ENCODE peak calls at places on chromosomes 12 and 14, in ten cellular contexts. L is CD4-positive, alpha-beta T cell; Q is naive thymus-derived CD4-positive, alpha-beta T cell; K is mesendoderm; P is NCI-H1092 treated with DMSO at 0.1 percent for 48 hours; U is mesothelial cell of epicardium; D is activated T-cell treated with anti-CD3 and anti-CD28 coated beads for 1 hour; M is HepG2; Z is kidney tubule cell; J is LoVo. T is an unnamed sample.

GRCh38 chr12:49294086-49294803 is 702 bp upstream of the PRPH start:
- DNase-seq in K (peak; percentile 38), U (no peak), Q (no peak), D (no peak), J (no peak), P (peak; percentile 14), M (no peak), L (no peak), Z (no peak), T (no peak)

GRCh38 chr14:29716150-29716549 is 211.5 kb downstream of the PRKD1 start:
- DNase-seq in M (no peak), Z (no peak), U (no peak), P (no peak), J (no peak), Q (no peak), K (no peak), D (no peak), L (no peak), T (no peak)

GRCh38 chr12:30726647-30727046 is 28.1 kb downstream of the CAPRIN2 start:
- DNase-seq in Z (no peak), K (no peak), P (no peak), L (no peak), M (no peak), J (no peak), D (no peak), Q (no peak), U (no peak), T (no peak)

GRCh38 chr14:66284346-66284745 is 201.8 kb upstream of the CCDC196 start:
- DNase-seq in D (no peak), K (peak; percentile 28), Z (peak; percentile 74), J (no peak), U (no peak), Q (no peak), M (peak; percentile 4), L (no peak), P (no peak), T (peak; percentile 55)

GRCh38 chr14:22427771-22428228 is 161.2 kb downstream of the DAD1 start:
- DNase-seq in Z (no peak), L (no peak), Q (no peak), U (no peak), M (peak; percentile 81), D (no peak), K (peak; percentile 36), P (no peak), J (no peak), T (peak; percentile 57)

GRCh38 chr12:24595652-24596235 is 353.2 kb downstream of the BCAT1 start:
- DNase-seq in M (peak; percentile 10), U (no peak), K (peak; percentile 45), Q (no peak), Z (no peak), L (no peak), D (no peak), J (no peak), P (no peak), T (peak; percentile 6)

GRCh38 chr12:89556976-89557375 is 31.1 kb upstream of the POC1B start:
- DNase-seq in L (no peak), D (no peak), Q (no peak), M (peak; percentile 9), Z (peak; percentile 71), U (no peak), P (no peak), K (no peak), J (peak; percentile 63), T (no peak)

GRCh38 chr14:55807059-55807499 is 227.1 kb downstream of the KTN1 start:
- DNase-seq in K (no peak), M (peak; percentile 28), L (peak; percentile 72), P (peak; percentile 96), Q (peak; percentile 90), U (peak; percentile 63), J (peak; percentile 97), D (peak; percentile 56), Z (peak; percentile 73), T (peak; percentile 81)

GRCh38 chr12:21546721-21547120 is 20.6 kb downstream of the SPX start:
- DNase-seq in M (no peak), K (peak; percentile 75), D (no peak), J (no peak), Q (no peak), U (no peak), L (no peak), Z (peak; percentile 43), P (no peak), T (no peak)

GRCh38 chr14:65103150-65103760 is 938 bp upstream of the MAX start:
- DNase-seq in J (peak; percentile 20), M (peak; percentile 24), Z (peak; percentile 18), Q (no peak), U (no peak), P (peak; percentile 56), L (no peak), D (peak; percentile 3), K (peak; percentile 18), T (peak; percentile 29)

GRCh38 chr12:15278816-15279658 is 43.3 kb upstream of the PTPRO start:
- DNase-seq in Z (peak; percentile 87), M (no peak), K (no peak), P (peak; percentile 95), L (no peak), Q (no peak), U (no peak), D (no peak), J (no peak), T (peak; percentile 44)

GRCh38 chr12:30301291-30301690 is 394.4 kb downstream of the IPO8 start:
- DNase-seq in K (no peak), Z (no peak), D (no peak), M (no peak), L (no peak), J (no peak), P (no peak), Q (no peak), U (no peak), T (no peak)

GRCh38 chr12:117031843-117032592 is 67.2 kb downstream of the TESC start:
- DNase-seq in Q (no peak), U (no peak), J (no peak), D (no peak), P (no peak), Z (no peak), K (no peak), M (no peak), L (no peak), T (no peak)

GRCh38 chr12:100720016-100720654 is 74.4 kb upstream of the ANO4 start:
- DNase-seq in K (no peak), Q (no peak), U (no peak), P (no peak), D (no peak), L (no peak), M (no peak), Z (no peak), J (no peak), T (no peak)

GRCh38 chr12:80860206-80860605 is 77.5 kb downstream of the LIN7A start:
- DNase-seq in K (no peak), Q (no peak), D (no peak), P (no peak), L (no peak), Z (no peak), J (no peak), M (no peak), U (no peak), T (no peak)

GRCh38 chr12:76455582-76456345 is 103.8 kb downstream of the OSBPL8 start:
- DNase-seq in Q (peak; percentile 42), K (peak; percentile 90), J (peak; percentile 87), Z (peak; percentile 95), U (no peak), P (peak; percentile 21), D (no peak), M (peak; percentile 62), L (no peak), T (peak; percentile 79)

GRCh38 chr14:97878727-97879126 is 1081.5 kb downstream of the VRK1 start:
- DNase-seq in D (peak; percentile 5), Z (no peak), L (peak; percentile 2), Q (peak; percentile 77), K (no peak), M (no peak), U (no peak), P (no peak), J (no peak), T (no peak)

GRCh38 chr12:83945871-83946270 is 966.7 kb downstream of the SLC6A15 start:
- DNase-seq in K (no peak), D (no peak), P (no peak), Z (peak; percentile 6), Q (no peak), M (peak; percentile 2), J (peak; percentile 39), L (no peak), U (no peak), T (peak; percentile 5)

GRCh38 chr12:5344131-5344530 is 87.8 kb upstream of the NTF3 start:
- DNase-seq in P (no peak), K (no peak), Z (no peak), J (no peak), L (no peak), D (no peak), M (no peak), U (no peak), Q (no peak), T (no peak)

GRCh38 chr12:94263011-94263786 is 114.8 kb downstream of the PLXNC1 start:
- DNase-seq in Z (no peak), U (peak; percentile 21), J (no peak), M (no peak), Q (peak; percentile 55), P (no peak), L (peak; percentile 52), D (peak; percentile 32), K (no peak), T (no peak)

GRCh38 chr14:75198291-75198933 is 22.0 kb upstream of the TMED10 start:
- DNase-seq in L (no peak), P (peak; percentile 39), Q (no peak), J (no peak), M (peak; percentile 16), Z (no peak), U (no peak), K (no peak), D (no peak), T (no peak)

GRCh38 chr12:82803201-82803600 is 116.5 kb downstream of the TMTC2 start:
- DNase-seq in M (no peak), P (no peak), L (no peak), U (no peak), J (no peak), Z (no peak), Q (no peak), D (no peak), K (peak; percentile 93), T (no peak)

GRCh38 chr14:75454963-75455546 is 27.2 kb downstream of the JDP2 start:
- DNase-seq in Q (no peak), Z (peak; percentile 94), L (no peak), D (no peak), J (peak; percentile 13), K (peak; percentile 54), U (no peak), P (no peak), M (peak; percentile 15), T (peak; percentile 68)

GRCh38 chr12:117313906-117314305 is 47.5 kb downstream of the NOS1 start:
- DNase-seq in K (no peak), M (no peak), P (no peak), L (no peak), D (no peak), J (no peak), U (no peak), Q (no peak), Z (no peak), T (no peak)

GRCh38 chr14:49879683-49880204 is 13.1 kb upstream of the ARF6 start:
- DNase-seq in M (peak; percentile 80), P (peak; percentile 64), Z (peak; percentile 87), K (peak; percentile 95), Q (peak; percentile 57), U (no peak), D (no peak), J (peak; percentile 87), L (peak; percentile 41), T (peak; percentile 54)

GRCh38 chr12:12613334-12613733 is 1.7 kb downstream of the CREBL2 start:
- DNase-seq in U (no peak), L (no peak), J (no peak), P (no peak), K (no peak), M (no peak), D (no peak), Q (no peak), Z (peak; percentile 34), T (no peak)

T was measured in hepatocyte.